ENCODE peak calls at places on chromosomes 13 and 19, in four cellular contexts. One of them, this sample, is unnamed.

GRCh38 chr13:106381083-106381482 is 154.4 kb downstream of the EFNB2 start:
- DNase-seq in mesothelial cell of epicardium: no peak
- DNase-seq in COLO829: no peak
- DNase-seq in LoVo: no peak
- DNase-seq in this sample: no peak

GRCh38 chr19:7605490-7606222 is 10.0 kb downstream of the CAMSAP3 start:
- DNase-seq in mesothelial cell of epicardium: no peak
- DNase-seq in COLO829: peak; percentile 68
- DNase-seq in LoVo: no peak
- DNase-seq in this sample: peak; percentile 84

GRCh38 chr19:17975032-17975431 is 8.1 kb downstream of the KCNN1 start:
- DNase-seq in mesothelial cell of epicardium: no peak
- DNase-seq in COLO829: no peak
- DNase-seq in LoVo: no peak
- DNase-seq in this sample: no peak

GRCh38 chr19:17324357-17325114 is 10.1 kb downstream of the ANO8 start:
- DNase-seq in mesothelial cell of epicardium: no peak
- DNase-seq in COLO829: no peak
- DNase-seq in LoVo: no peak
- DNase-seq in this sample: no peak

GRCh38 chr13:52067237-52067636 is 42.7 kb downstream of the UTP14C start:
- DNase-seq in mesothelial cell of epicardium: no peak
- DNase-seq in COLO829: no peak
- DNase-seq in LoVo: no peak
- DNase-seq in this sample: no peak

GRCh38 chr19:17296278-17296677 is 6.9 kb downstream of the ABHD8 start:
- DNase-seq in mesothelial cell of epicardium: no peak
- DNase-seq in COLO829: peak; percentile 35
- DNase-seq in LoVo: no peak
- DNase-seq in this sample: peak; percentile 40

GRCh38 chr13:48727252-48728011 is 73.7 kb downstream of the CYSLTR2 start:
- DNase-seq in mesothelial cell of epicardium: no peak
- DNase-seq in COLO829: peak; percentile 62
- DNase-seq in LoVo: no peak
- DNase-seq in this sample: peak; percentile 99

GRCh38 chr13:19345158-19345557 is 163.5 kb upstream of the TUBA3C start:
- DNase-seq in mesothelial cell of epicardium: no peak
- DNase-seq in COLO829: no peak
- DNase-seq in LoVo: no peak
- DNase-seq in this sample: no peak

GRCh38 chr13:29435125-29435911 is 160.2 kb downstream of the SLC7A1 start:
- DNase-seq in mesothelial cell of epicardium: no peak
- DNase-seq in COLO829: no peak
- DNase-seq in LoVo: no peak
- DNase-seq in this sample: no peak

GRCh38 chr19:35518313-35518712 is 4.9 kb upstream of the DMKN start:
- DNase-seq in mesothelial cell of epicardium: no peak
- DNase-seq in COLO829: peak; percentile 83
- DNase-seq in LoVo: no peak
- DNase-seq in this sample: peak; percentile 90

GRCh38 chr19:3810708-3811355 is 24.7 kb upstream of the MATK start:
- DNase-seq in mesothelial cell of epicardium: no peak
- DNase-seq in COLO829: no peak
- DNase-seq in LoVo: no peak
- DNase-seq in this sample: no peak

GRCh38 chr13:75636339-75637095 is 387 bp downstream of the LMO7 start:
- DNase-seq in mesothelial cell of epicardium: peak; percentile 59
- DNase-seq in COLO829: no peak
- DNase-seq in LoVo: peak; percentile 28
- DNase-seq in this sample: no peak

GRCh38 chr13:112714366-112714765 is 24.5 kb downstream of the ATP11A start:
- DNase-seq in mesothelial cell of epicardium: no peak
- DNase-seq in COLO829: no peak
- DNase-seq in LoVo: no peak
- DNase-seq in this sample: no peak

GRCh38 chr13:100887729-100888151 is 213.1 kb upstream of the TMTC4 start:
- DNase-seq in mesothelial cell of epicardium: no peak
- DNase-seq in COLO829: peak; percentile 43
- DNase-seq in LoVo: no peak
- DNase-seq in this sample: peak; percentile 4

GRCh38 chr19:10290876-10291553 is 1.3 kb downstream of the ICAM5 start:
- DNase-seq in mesothelial cell of epicardium: no peak
- DNase-seq in COLO829: no peak
- DNase-seq in LoVo: peak; percentile 75
- DNase-seq in this sample: peak; percentile 55

GRCh38 chr13:44884076-44884729 is 105.1 kb downstream of the NUFIP1 start:
- DNase-seq in mesothelial cell of epicardium: no peak
- DNase-seq in COLO829: no peak
- DNase-seq in LoVo: no peak
- DNase-seq in this sample: no peak

GRCh38 chr19:42132030-42132628 is at the start of gene POU2F2:
- DNase-seq in mesothelial cell of epicardium: no peak
- DNase-seq in COLO829: no peak
- DNase-seq in LoVo: no peak
- DNase-seq in this sample: no peak

GRCh38 chr19:1661995-1662394 is 9.6 kb upstream of the TCF3 start:
- DNase-seq in mesothelial cell of epicardium: no peak
- DNase-seq in COLO829: no peak
- DNase-seq in LoVo: no peak
- DNase-seq in this sample: no peak

GRCh38 chr13:44768775-44769578 is 192.8 kb upstream of the TSC22D1 start:
- DNase-seq in mesothelial cell of epicardium: no peak
- DNase-seq in COLO829: no peak
- DNase-seq in LoVo: no peak
- DNase-seq in this sample: no peak

GRCh38 chr19:41993612-41994483 is at the start of gene ATP1A3:
- DNase-seq in mesothelial cell of epicardium: no peak
- DNase-seq in COLO829: peak; percentile 40
- DNase-seq in LoVo: peak; percentile 72
- DNase-seq in this sample: peak; percentile 46

GRCh38 chr19:6023085-6023682 is 45.2 kb upstream of the RANBP3 start:
- DNase-seq in mesothelial cell of epicardium: no peak
- DNase-seq in COLO829: no peak
- DNase-seq in LoVo: no peak
- DNase-seq in this sample: no peak

GRCh38 chr13:98495627-98496238 is 81.2 kb downstream of the STK24 start:
- DNase-seq in mesothelial cell of epicardium: no peak
- DNase-seq in COLO829: peak; percentile 56
- DNase-seq in LoVo: peak; percentile 17
- DNase-seq in this sample: no peak

GRCh38 chr13:60572003-60572792 is 175.2 kb downstream of the TDRD3 start:
- DNase-seq in mesothelial cell of epicardium: no peak
- DNase-seq in COLO829: no peak
- DNase-seq in LoVo: no peak
- DNase-seq in this sample: no peak

GRCh38 chr13:73608157-73608516 is 526.1 kb downstream of the KLF12 start:
- DNase-seq in mesothelial cell of epicardium: no peak
- DNase-seq in COLO829: no peak
- DNase-seq in LoVo: no peak
- DNase-seq in this sample: no peak

GRCh38 chr19:11538232-11539036 is at the start of gene CNN1:
- DNase-seq in mesothelial cell of epicardium: peak; percentile 68
- DNase-seq in COLO829: no peak
- DNase-seq in LoVo: no peak
- DNase-seq in this sample: no peak

GRCh38 chr19:34974631-34975030 is 10.6 kb upstream of the ZNF792 start:
- DNase-seq in mesothelial cell of epicardium: no peak
- DNase-seq in COLO829: no peak
- DNase-seq in LoVo: no peak
- DNase-seq in this sample: no peak

GRCh38 chr19:40284501-40285352 is at the start of gene AKT2:
- DNase-seq in mesothelial cell of epicardium: peak; percentile 88
- DNase-seq in COLO829: no peak
- DNase-seq in LoVo: peak; percentile 64
- DNase-seq in this sample: peak; percentile 41

GRCh38 chr13:113964251-113964995 is 9.5 kb downstream of the C13orf46 start:
- DNase-seq in mesothelial cell of epicardium: no peak
- DNase-seq in COLO829: no peak
- DNase-seq in LoVo: no peak
- DNase-seq in this sample: no peak

GRCh38 chr19:7294571-7295212 is 478 bp upstream of the INSR start:
- DNase-seq in mesothelial cell of epicardium: peak; percentile 61
- DNase-seq in COLO829: no peak
- DNase-seq in LoVo: peak; percentile 79
- DNase-seq in this sample: peak; percentile 54

GRCh38 chr13:111228262-111229144 is 91.9 kb upstream of the TEX29 start:
- DNase-seq in mesothelial cell of epicardium: no peak
- DNase-seq in COLO829: no peak
- DNase-seq in LoVo: no peak
- DNase-seq in this sample: no peak

GRCh38 chr19:46791944-46792343 is 3.5 kb upstream of the SLC1A5 start:
- DNase-seq in mesothelial cell of epicardium: no peak
- DNase-seq in COLO829: no peak
- DNase-seq in LoVo: no peak
- DNase-seq in this sample: no peak

GRCh38 chr13:77387607-77388200 is 60.8 kb upstream of the MYCBP2 start:
- DNase-seq in mesothelial cell of epicardium: no peak
- DNase-seq in COLO829: no peak
- DNase-seq in LoVo: no peak
- DNase-seq in this sample: no peak

GRCh38 chr13:30673669-30674521 is 56.2 kb downstream of the USPL1 start:
- DNase-seq in mesothelial cell of epicardium: peak; percentile 93
- DNase-seq in COLO829: peak; percentile 69
- DNase-seq in LoVo: peak; percentile 89
- DNase-seq in this sample: peak; percentile 88

GRCh38 chr13:40933508-40933907 is 85.6 kb downstream of the ELF1 start:
- DNase-seq in mesothelial cell of epicardium: no peak
- DNase-seq in COLO829: no peak
- DNase-seq in LoVo: no peak
- DNase-seq in this sample: no peak

GRCh38 chr13:24033527-24034302 is 126.8 kb upstream of the SPATA13 start:
- DNase-seq in mesothelial cell of epicardium: no peak
- DNase-seq in COLO829: no peak
- DNase-seq in LoVo: no peak
- DNase-seq in this sample: peak; percentile 57

This sample was measured in SK-MEL-5.